ENCODE peak calls at places on chromosome 5, in nine cellular contexts. One of them, this sample, is unnamed.

GRCh38 chr5:158013939-158014338 is 155.0 kb upstream of the CLINT1 start:
- DNase-seq in dorsolateral prefrontal cortex: no peak
- DNase-seq in SK-N-SH: no peak
- DNase-seq in neuronal stem cell: no peak
- DNase-seq in CD4-positive, alpha-beta memory T cell: no peak
- DNase-seq in A549: peak; percentile 49
- DNase-seq in HepG2: peak; percentile 7
- DNase-seq in fibroblast of lung: peak; percentile 54
- DNase-seq in CD8-positive, alpha-beta memory T cell: no peak
- DNase-seq in this sample: peak; percentile 70

GRCh38 chr5:43042626-43043399 is 2.7 kb upstream of the ANXA2R start:
- DNase-seq in dorsolateral prefrontal cortex: no peak
- DNase-seq in SK-N-SH: peak; percentile 35
- DNase-seq in neuronal stem cell: peak; percentile 60
- DNase-seq in CD4-positive, alpha-beta memory T cell: peak; percentile 70
- DNase-seq in A549: peak; percentile 85
- DNase-seq in HepG2: no peak
- DNase-seq in fibroblast of lung: peak; percentile 80
- DNase-seq in CD8-positive, alpha-beta memory T cell: peak; percentile 82
- DNase-seq in this sample: peak; percentile 58

GRCh38 chr5:173486355-173486754 is 130.1 kb downstream of the BOD1 start:
- DNase-seq in dorsolateral prefrontal cortex: no peak
- DNase-seq in SK-N-SH: no peak
- DNase-seq in neuronal stem cell: no peak
- DNase-seq in CD4-positive, alpha-beta memory T cell: no peak
- DNase-seq in A549: no peak
- DNase-seq in HepG2: no peak
- DNase-seq in fibroblast of lung: no peak
- DNase-seq in CD8-positive, alpha-beta memory T cell: no peak
- DNase-seq in this sample: no peak

GRCh38 chr5:136042665-136043121 is 13.9 kb downstream of the TGFBI start:
- DNase-seq in dorsolateral prefrontal cortex: no peak
- DNase-seq in SK-N-SH: no peak
- DNase-seq in neuronal stem cell: no peak
- DNase-seq in CD4-positive, alpha-beta memory T cell: no peak
- DNase-seq in A549: no peak
- DNase-seq in HepG2: peak; percentile 29
- DNase-seq in fibroblast of lung: peak; percentile 82
- DNase-seq in CD8-positive, alpha-beta memory T cell: no peak
- DNase-seq in this sample: peak; percentile 63

GRCh38 chr5:63205976-63206375 is 627.4 kb downstream of the LRRC70 start:
- DNase-seq in dorsolateral prefrontal cortex: no peak
- DNase-seq in SK-N-SH: no peak
- DNase-seq in neuronal stem cell: no peak
- DNase-seq in CD4-positive, alpha-beta memory T cell: no peak
- DNase-seq in A549: no peak
- DNase-seq in HepG2: no peak
- DNase-seq in fibroblast of lung: no peak
- DNase-seq in CD8-positive, alpha-beta memory T cell: no peak
- DNase-seq in this sample: no peak

GRCh38 chr5:124301850-124302249 is 444.6 kb downstream of the ZNF608 start:
- DNase-seq in dorsolateral prefrontal cortex: no peak
- DNase-seq in SK-N-SH: no peak
- DNase-seq in neuronal stem cell: no peak
- DNase-seq in CD4-positive, alpha-beta memory T cell: no peak
- DNase-seq in A549: no peak
- DNase-seq in HepG2: no peak
- DNase-seq in fibroblast of lung: peak; percentile 87
- DNase-seq in CD8-positive, alpha-beta memory T cell: no peak
- DNase-seq in this sample: peak; percentile 15

GRCh38 chr5:38712416-38712815 is 133.4 kb upstream of the OSMR start:
- DNase-seq in dorsolateral prefrontal cortex: no peak
- DNase-seq in SK-N-SH: no peak
- DNase-seq in neuronal stem cell: no peak
- DNase-seq in CD4-positive, alpha-beta memory T cell: no peak
- DNase-seq in A549: no peak
- DNase-seq in HepG2: no peak
- DNase-seq in fibroblast of lung: no peak
- DNase-seq in CD8-positive, alpha-beta memory T cell: no peak
- DNase-seq in this sample: no peak

GRCh38 chr5:124179788-124180187 is 566.7 kb downstream of the ZNF608 start:
- DNase-seq in dorsolateral prefrontal cortex: no peak
- DNase-seq in SK-N-SH: no peak
- DNase-seq in neuronal stem cell: no peak
- DNase-seq in CD4-positive, alpha-beta memory T cell: no peak
- DNase-seq in A549: no peak
- DNase-seq in HepG2: no peak
- DNase-seq in fibroblast of lung: peak; percentile 18
- DNase-seq in CD8-positive, alpha-beta memory T cell: no peak
- DNase-seq in this sample: no peak

GRCh38 chr5:180626661-180627385 is 22.6 kb downstream of the FLT4 start:
- DNase-seq in dorsolateral prefrontal cortex: no peak
- DNase-seq in SK-N-SH: no peak
- DNase-seq in neuronal stem cell: no peak
- DNase-seq in CD4-positive, alpha-beta memory T cell: no peak
- DNase-seq in A549: no peak
- DNase-seq in HepG2: no peak
- DNase-seq in fibroblast of lung: no peak
- DNase-seq in CD8-positive, alpha-beta memory T cell: no peak
- DNase-seq in this sample: no peak

GRCh38 chr5:180625125-180625790 is 24.1 kb downstream of the FLT4 start:
- DNase-seq in dorsolateral prefrontal cortex: no peak
- DNase-seq in SK-N-SH: no peak
- DNase-seq in neuronal stem cell: no peak
- DNase-seq in CD4-positive, alpha-beta memory T cell: no peak
- DNase-seq in A549: no peak
- DNase-seq in HepG2: no peak
- DNase-seq in fibroblast of lung: no peak
- DNase-seq in CD8-positive, alpha-beta memory T cell: no peak
- DNase-seq in this sample: no peak

GRCh38 chr5:180624630-180625029 is 24.8 kb downstream of the FLT4 start:
- DNase-seq in dorsolateral prefrontal cortex: no peak
- DNase-seq in SK-N-SH: no peak
- DNase-seq in neuronal stem cell: no peak
- DNase-seq in CD4-positive, alpha-beta memory T cell: no peak
- DNase-seq in A549: no peak
- DNase-seq in HepG2: no peak
- DNase-seq in fibroblast of lung: no peak
- DNase-seq in CD8-positive, alpha-beta memory T cell: no peak
- DNase-seq in this sample: no peak

GRCh38 chr5:180627386-180628120 is 21.8 kb downstream of the FLT4 start:
- DNase-seq in dorsolateral prefrontal cortex: no peak
- DNase-seq in SK-N-SH: no peak
- DNase-seq in neuronal stem cell: no peak
- DNase-seq in CD4-positive, alpha-beta memory T cell: no peak
- DNase-seq in A549: no peak
- DNase-seq in HepG2: no peak
- DNase-seq in fibroblast of lung: no peak
- DNase-seq in CD8-positive, alpha-beta memory T cell: no peak
- DNase-seq in this sample: no peak

GRCh38 chr5:180625791-180626660 is 23.4 kb downstream of the FLT4 start:
- DNase-seq in dorsolateral prefrontal cortex: no peak
- DNase-seq in SK-N-SH: no peak
- DNase-seq in neuronal stem cell: no peak
- DNase-seq in CD4-positive, alpha-beta memory T cell: no peak
- DNase-seq in A549: no peak
- DNase-seq in HepG2: no peak
- DNase-seq in fibroblast of lung: no peak
- DNase-seq in CD8-positive, alpha-beta memory T cell: no peak
- DNase-seq in this sample: no peak
- H3K27ac ChIP-seq in dorsolateral prefrontal cortex: no peak overlapping the region
- H3K27ac ChIP-seq in SK-N-SH: no peak overlapping the region
- H3K27ac ChIP-seq in neuronal stem cell: no peak overlapping the region
- H3K27ac ChIP-seq in CD4-positive, alpha-beta memory T cell: no peak overlapping the region
- H3K27ac ChIP-seq in A549: no peak overlapping the region
- H3K27ac ChIP-seq in HepG2: no peak overlapping the region
- H3K27ac ChIP-seq in fibroblast of lung: no peak overlapping the region
- H3K27ac ChIP-seq in CD8-positive, alpha-beta memory T cell: no peak overlapping the region
- H3K27ac ChIP-seq in this sample: no peak overlapping the region

GRCh38 chr5:143218563-143219170 is 184.8 kb downstream of the NR3C1 start:
- DNase-seq in dorsolateral prefrontal cortex: no peak
- DNase-seq in SK-N-SH: no peak
- DNase-seq in neuronal stem cell: no peak
- DNase-seq in CD4-positive, alpha-beta memory T cell: no peak
- DNase-seq in A549: no peak
- DNase-seq in HepG2: no peak
- DNase-seq in fibroblast of lung: no peak
- DNase-seq in CD8-positive, alpha-beta memory T cell: peak; percentile 53
- DNase-seq in this sample: no peak

GRCh38 chr5:143217065-143217803 is 186.3 kb downstream of the NR3C1 start:
- DNase-seq in dorsolateral prefrontal cortex: no peak
- DNase-seq in SK-N-SH: no peak
- DNase-seq in neuronal stem cell: no peak
- DNase-seq in CD4-positive, alpha-beta memory T cell: no peak
- DNase-seq in A549: no peak
- DNase-seq in HepG2: peak; percentile 32
- DNase-seq in fibroblast of lung: no peak
- DNase-seq in CD8-positive, alpha-beta memory T cell: no peak
- DNase-seq in this sample: no peak

GRCh38 chr5:143220748-143221211 is 182.7 kb downstream of the NR3C1 start:
- DNase-seq in dorsolateral prefrontal cortex: no peak
- DNase-seq in SK-N-SH: no peak
- DNase-seq in neuronal stem cell: no peak
- DNase-seq in CD4-positive, alpha-beta memory T cell: peak; percentile 18
- DNase-seq in A549: no peak
- DNase-seq in HepG2: no peak
- DNase-seq in fibroblast of lung: no peak
- DNase-seq in CD8-positive, alpha-beta memory T cell: no peak
- DNase-seq in this sample: no peak

GRCh38 chr5:143217804-143218160 is 185.7 kb downstream of the NR3C1 start:
- DNase-seq in dorsolateral prefrontal cortex: no peak
- DNase-seq in SK-N-SH: no peak
- DNase-seq in neuronal stem cell: no peak
- DNase-seq in CD4-positive, alpha-beta memory T cell: no peak
- DNase-seq in A549: no peak
- DNase-seq in HepG2: no peak
- DNase-seq in fibroblast of lung: no peak
- DNase-seq in CD8-positive, alpha-beta memory T cell: no peak
- DNase-seq in this sample: no peak

DNA sequence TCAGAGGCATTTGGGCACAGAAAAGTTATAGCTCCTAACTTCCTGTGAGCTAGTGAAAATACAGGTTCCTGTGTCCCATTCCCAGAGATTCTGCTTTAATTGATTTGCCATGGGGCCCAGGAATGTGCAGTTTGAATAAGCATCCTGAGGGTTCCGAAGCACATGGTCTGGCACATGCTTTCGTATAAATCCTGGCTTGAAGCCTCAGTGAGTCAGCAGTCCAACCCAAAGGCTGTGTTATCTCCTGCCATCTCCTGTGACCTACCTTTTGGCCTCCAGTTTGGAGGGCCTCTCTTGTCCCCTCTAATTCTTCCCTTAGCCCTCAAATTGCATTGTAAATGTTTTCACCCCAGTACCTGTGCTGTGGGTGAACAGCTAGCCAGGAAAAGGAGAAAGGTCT is 183.8 kb downstream of the NR3C1 start:
- DNase-seq in dorsolateral prefrontal cortex: no peak
- DNase-seq in SK-N-SH: no peak
- DNase-seq in neuronal stem cell: no peak
- DNase-seq in CD4-positive, alpha-beta memory T cell: no peak
- DNase-seq in A549: no peak
- DNase-seq in HepG2: no peak
- DNase-seq in fibroblast of lung: peak; percentile 46
- DNase-seq in CD8-positive, alpha-beta memory T cell: no peak
- DNase-seq in this sample: no peak
- H3K27ac ChIP-seq in dorsolateral prefrontal cortex: no peak overlapping the region
- H3K27ac ChIP-seq in SK-N-SH: no peak overlapping the region
- H3K27ac ChIP-seq in neuronal stem cell: no peak overlapping the region
- H3K27ac ChIP-seq in CD4-positive, alpha-beta memory T cell: no peak overlapping the region
- H3K27ac ChIP-seq in A549: no peak overlapping the region
- H3K27ac ChIP-seq in HepG2: no peak overlapping the region
- H3K27ac ChIP-seq in fibroblast of lung: no peak overlapping the region
- H3K27ac ChIP-seq in CD8-positive, alpha-beta memory T cell: no peak overlapping the region
- H3K27ac ChIP-seq in this sample: no peak overlapping the region

DNA sequence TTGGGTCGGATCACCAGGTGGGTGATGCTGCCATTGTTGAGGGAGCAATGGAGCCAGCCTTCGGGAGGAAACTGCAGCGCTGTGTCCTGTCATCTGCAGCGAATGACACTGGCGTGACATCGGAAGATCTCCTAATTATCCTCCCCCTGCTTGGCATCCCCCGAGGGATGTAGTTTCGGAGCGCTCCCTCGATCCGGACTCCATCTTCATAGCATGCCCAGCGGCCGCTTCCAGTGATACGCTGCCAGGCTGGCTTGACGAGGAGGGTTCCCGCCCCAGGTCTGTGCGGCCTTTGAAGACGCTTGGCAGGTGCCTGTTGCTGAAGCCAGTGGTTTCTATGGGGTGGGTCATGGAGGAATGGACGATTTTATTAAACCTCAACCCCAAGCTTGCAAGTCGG is 194.9 kb downstream of the MAN2A1 start:
- DNase-seq in dorsolateral prefrontal cortex: no peak
- DNase-seq in SK-N-SH: no peak
- DNase-seq in neuronal stem cell: no peak
- DNase-seq in CD4-positive, alpha-beta memory T cell: no peak
- DNase-seq in A549: no peak
- DNase-seq in HepG2: no peak
- DNase-seq in fibroblast of lung: no peak
- DNase-seq in CD8-positive, alpha-beta memory T cell: no peak
- DNase-seq in this sample: no peak
- H3K27ac ChIP-seq in dorsolateral prefrontal cortex: no peak overlapping the region
- H3K27ac ChIP-seq in SK-N-SH: no peak overlapping the region
- H3K27ac ChIP-seq in neuronal stem cell: no peak overlapping the region
- H3K27ac ChIP-seq in CD4-positive, alpha-beta memory T cell: no peak overlapping the region
- H3K27ac ChIP-seq in A549: no peak overlapping the region
- H3K27ac ChIP-seq in HepG2: no peak overlapping the region
- H3K27ac ChIP-seq in fibroblast of lung: no peak overlapping the region
- H3K27ac ChIP-seq in CD8-positive, alpha-beta memory T cell: no peak overlapping the region
- H3K27ac ChIP-seq in this sample: no peak overlapping the region

GRCh38 chr5:958701-959571 is 49.7 kb upstream of the NKD2 start:
- DNase-seq in dorsolateral prefrontal cortex: no peak
- DNase-seq in SK-N-SH: peak; percentile 43
- DNase-seq in neuronal stem cell: no peak
- DNase-seq in CD4-positive, alpha-beta memory T cell: no peak
- DNase-seq in A549: peak; percentile 80
- DNase-seq in HepG2: peak; percentile 75
- DNase-seq in fibroblast of lung: peak; percentile 73
- DNase-seq in CD8-positive, alpha-beta memory T cell: no peak
- DNase-seq in this sample: no peak

GRCh38 chr5:956178-956761 is 52.3 kb upstream of the NKD2 start:
- DNase-seq in dorsolateral prefrontal cortex: no peak
- DNase-seq in SK-N-SH: peak; percentile 2
- DNase-seq in neuronal stem cell: no peak
- DNase-seq in CD4-positive, alpha-beta memory T cell: no peak
- DNase-seq in A549: no peak
- DNase-seq in HepG2: no peak
- DNase-seq in fibroblast of lung: no peak
- DNase-seq in CD8-positive, alpha-beta memory T cell: no peak
- DNase-seq in this sample: no peak

GRCh38 chr5:956941-957729 is 51.5 kb upstream of the NKD2 start:
- DNase-seq in dorsolateral prefrontal cortex: no peak
- DNase-seq in SK-N-SH: peak; percentile 28
- DNase-seq in neuronal stem cell: no peak
- DNase-seq in CD4-positive, alpha-beta memory T cell: peak; percentile 33
- DNase-seq in A549: peak; percentile 66
- DNase-seq in HepG2: peak; percentile 77
- DNase-seq in fibroblast of lung: peak; percentile 93
- DNase-seq in CD8-positive, alpha-beta memory T cell: no peak
- DNase-seq in this sample: peak; percentile 40

GRCh38 chr5:959581-960531 is 48.7 kb upstream of the NKD2 start:
- DNase-seq in dorsolateral prefrontal cortex: no peak
- DNase-seq in SK-N-SH: peak; percentile 29
- DNase-seq in neuronal stem cell: no peak
- DNase-seq in CD4-positive, alpha-beta memory T cell: no peak
- DNase-seq in A549: no peak
- DNase-seq in HepG2: no peak
- DNase-seq in fibroblast of lung: no peak
- DNase-seq in CD8-positive, alpha-beta memory T cell: no peak
- DNase-seq in this sample: no peak

DNA sequence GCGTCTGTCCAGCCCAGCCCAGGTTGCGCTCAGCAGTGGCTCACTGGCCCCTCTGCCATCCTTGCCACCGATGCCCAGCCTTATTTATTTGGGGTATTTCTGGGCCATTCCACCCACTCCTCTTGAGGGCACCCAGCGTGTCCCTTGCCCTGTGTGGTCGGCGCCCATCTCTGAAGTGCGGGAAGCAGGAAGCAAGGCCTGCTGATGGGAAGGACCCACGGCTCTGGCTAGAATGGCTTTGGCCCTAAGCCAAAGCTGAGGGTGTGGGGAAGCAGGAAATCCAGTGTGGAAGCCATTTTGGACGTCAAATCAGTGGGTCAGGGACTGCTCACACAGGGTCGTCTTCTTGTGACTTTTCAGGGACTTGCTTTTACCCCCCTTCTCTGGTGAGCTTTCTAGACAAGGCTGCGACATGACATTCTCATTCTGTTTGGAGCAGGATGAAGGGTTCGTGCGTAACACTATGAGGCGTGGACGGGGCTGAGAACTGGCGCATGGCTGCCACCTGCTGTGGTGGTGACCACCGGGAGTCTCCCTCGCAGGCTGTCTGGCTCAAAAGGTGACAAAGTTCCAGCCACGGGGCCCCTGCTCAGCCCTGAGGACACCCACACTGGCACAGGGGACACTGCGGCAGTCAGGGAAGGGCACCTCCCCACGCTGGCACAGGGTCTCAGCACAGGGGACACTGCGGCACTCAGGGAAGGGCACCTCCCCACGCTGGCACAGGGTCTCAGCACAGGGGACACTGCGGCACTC is 50.7 kb upstream of the NKD2 start:
- DNase-seq in dorsolateral prefrontal cortex: no peak
- DNase-seq in SK-N-SH: peak; percentile 41
- DNase-seq in neuronal stem cell: no peak
- DNase-seq in CD4-positive, alpha-beta memory T cell: no peak
- DNase-seq in A549: no peak
- DNase-seq in HepG2: no peak
- DNase-seq in fibroblast of lung: no peak
- DNase-seq in CD8-positive, alpha-beta memory T cell: no peak
- DNase-seq in this sample: no peak
- H3K27ac ChIP-seq in dorsolateral prefrontal cortex: no peak overlapping the region
- H3K27ac ChIP-seq in SK-N-SH: no peak overlapping the region
- H3K27ac ChIP-seq in neuronal stem cell: no peak overlapping the region
- H3K27ac ChIP-seq in CD4-positive, alpha-beta memory T cell: no peak overlapping the region
- H3K27ac ChIP-seq in A549: peak overlapping the region; percentile 71
- H3K27ac ChIP-seq in HepG2: no peak overlapping the region
- H3K27ac ChIP-seq in fibroblast of lung: peak overlapping the region; percentile 67
- H3K27ac ChIP-seq in CD8-positive, alpha-beta memory T cell: no peak overlapping the region
- H3K27ac ChIP-seq in this sample: no peak overlapping the region